ENCODE peak calls at places on chromosomes 3 and 15, in six cellular contexts. I, G, A, P, C and M are unnamed samples.

GRCh38 chr3:109442531-109442930 is 105.2 kb upstream of the DPPA4 start:
- DNase-seq in A (no peak), G (no peak), C (no peak), P (no peak), I (no peak), M (no peak)

GRCh38 chr15:67839358-67839928 is 402 bp downstream of the RNU6-1 start:
- DNase-seq in A (no peak), G (no peak), P (peak; percentile 73), C (no peak), I (peak; percentile 40), M (no peak)

GRCh38 chr15:63135804-63136203 is 14.1 kb downstream of the LACTB start:
- DNase-seq in A (no peak), G (no peak), I (peak; percentile 89), P (peak; percentile 86), C (no peak), M (no peak)

GRCh38 chr3:108437439-108437838 is 73.0 kb downstream of the MYH15 start:
- DNase-seq in I (no peak), G (no peak), P (no peak), C (peak; percentile 67), A (no peak), M (no peak)

GRCh38 chr3:8625991-8626390 is 18.6 kb downstream of the SSUH2 start:
- DNase-seq in P (peak; percentile 44), C (no peak), I (peak; percentile 45), A (no peak), G (no peak), M (no peak)

GRCh38 chr3:86867990-86868389 is 123.0 kb downstream of the VGLL3 start:
- DNase-seq in G (no peak), A (no peak), C (no peak), I (peak; percentile 86), P (peak; percentile 15), M (no peak)

GRCh38 chr3:183278479-183279088 is 25.5 kb downstream of the B3GNT5 start:
- DNase-seq in C (no peak), P (peak; percentile 87), I (no peak), A (no peak), G (no peak), M (no peak)

GRCh38 chr3:191783039-191783438 is 322.1 kb downstream of the PYDC2 start:
- DNase-seq in I (no peak), P (no peak), C (no peak), G (no peak), A (no peak), M (no peak)

GRCh38 chr3:4986611-4987373 is 7.6 kb downstream of the BHLHE40 start:
- DNase-seq in A (peak; percentile 99), I (peak; percentile 97), C (peak; percentile 97), P (peak; percentile 98), G (peak; percentile 98), M (peak; percentile 90)

GRCh38 chr3:136586580-136586979 is 165.6 kb downstream of the STAG1 start:
- DNase-seq in P (no peak), G (no peak), A (no peak), I (no peak), C (no peak), M (no peak)

GRCh38 chr3:130345487-130346079 is at the start of gene COL6A5:
- DNase-seq in C (no peak), I (no peak), G (peak; percentile 4), P (no peak), A (no peak), M (peak; percentile 42)

GRCh38 chr3:72347819-72348319 is 500.4 kb downstream of the SHQ1 start:
- DNase-seq in I (peak; percentile 91), G (peak; percentile 74), P (peak; percentile 36), A (peak; percentile 82), C (peak; percentile 72), M (peak; percentile 47)

GRCh38 chr15:36347272-36347864 is 232.1 kb upstream of the CDIN1 start:
- DNase-seq in G (no peak), C (no peak), I (no peak), A (no peak), P (no peak), M (no peak)

GRCh38 chr3:56977561-56977889 is 82.9 kb upstream of the SPATA12 start:
- DNase-seq in C (no peak), G (no peak), I (no peak), A (no peak), P (no peak), M (no peak)

GRCh38 chr3:45599424-45599886 is 4.9 kb downstream of the LIMD1 start:
- DNase-seq in P (no peak), C (peak; percentile 51), I (no peak), G (peak; percentile 41), A (peak; percentile 72), M (no peak)

GRCh38 chr3:188578579-188579363 is 424.8 kb downstream of the LPP start:
- DNase-seq in C (peak; percentile 25), P (peak; percentile 80), G (peak; percentile 86), A (peak; percentile 77), I (peak; percentile 93), M (no peak)

GRCh38 chr15:52518487-52518886 is 10.2 kb downstream of the MYO5A start:
- DNase-seq in C (no peak), A (no peak), G (no peak), P (no peak), I (no peak), M (no peak)

GRCh38 chr3:127164615-127165014 is 28.3 kb upstream of the PRR23E start:
- DNase-seq in C (no peak), G (no peak), I (no peak), A (no peak), P (no peak), M (no peak)

GRCh38 chr3:106025151-106025722 is 156.4 kb upstream of the CBLB start:
- DNase-seq in C (peak; percentile 11), I (peak; percentile 44), G (peak; percentile 9), A (no peak), P (peak; percentile 47), M (no peak)

GRCh38 chr15:73959012-73959581 is 32.8 kb downstream of the LOXL1 start:
- DNase-seq in C (no peak), A (no peak), I (peak; percentile 34), G (no peak), P (peak; percentile 66), M (no peak)

GRCh38 chr15:29570931-29571727 is 251.1 kb downstream of the TJP1 start:
- DNase-seq in I (no peak), G (no peak), A (no peak), P (peak; percentile 35), C (peak; percentile 50), M (peak; percentile 75)

GRCh38 chr3:185655426-185656320 is 69.6 kb downstream of the SENP2 start:
- DNase-seq in P (no peak), C (no peak), I (no peak), A (no peak), G (no peak), M (no peak)

GRCh38 chr15:29364429-29365078 is 94.9 kb upstream of the NSMCE3 start:
- DNase-seq in I (peak; percentile 64), A (no peak), G (no peak), C (no peak), P (peak; percentile 58), M (no peak)

GRCh38 chr3:32948625-32949445 is 2.6 kb upstream of the CCR4 start:
- DNase-seq in A (no peak), I (no peak), C (no peak), P (no peak), G (no peak), M (no peak)

GRCh38 chr3:122754867-122755835 is 38.5 kb downstream of the HSPBAP1 start:
- DNase-seq in C (no peak), A (no peak), I (peak; percentile 39), P (peak; percentile 63), G (no peak), M (peak; percentile 5)

GRCh38 chr3:105343991-105344390 is 22.7 kb upstream of the ALCAM start:
- DNase-seq in G (no peak), I (no peak), C (no peak), A (no peak), P (no peak), M (no peak)

GRCh38 chr3:164144824-164145223 is 933.5 kb downstream of the SI start:
- DNase-seq in P (no peak), I (no peak), A (no peak), G (no peak), C (no peak), M (no peak)

GRCh38 chr15:51310064-51310463 is 28.3 kb downstream of the CYP19A1 start:
- DNase-seq in P (peak; percentile 76), I (peak; percentile 66), A (no peak), G (no peak), C (no peak), M (no peak)

GRCh38 chr3:181710581-181711255 is 1.0 kb upstream of the SOX2 start:
- DNase-seq in G (no peak), P (peak; percentile 29), I (no peak), A (no peak), C (no peak), M (peak; percentile 58)

GRCh38 chr15:48178612-48178931 is 477 bp upstream of the MYEF2 start:
- DNase-seq in C (no peak), A (no peak), I (no peak), P (no peak), G (no peak), M (no peak)

GRCh38 chr15:80567721-80568157 is 127.4 kb upstream of the ABHD17C start:
- DNase-seq in G (peak; percentile 64), C (peak; percentile 54), I (peak; percentile 93), A (no peak), P (peak; percentile 90), M (peak; percentile 53)
- TF ChIP-seq CTCF in G (peak; percentile 41), C (peak; percentile 63), I (peak; percentile 94), A (peak; percentile 57), P (peak; percentile 86), M (peak; percentile 69)

GRCh38 chr15:83565553-83566159 is 88.3 kb upstream of the ADAMTSL3 start:
- DNase-seq in A (no peak), P (peak; percentile 62), C (no peak), I (peak; percentile 17), G (no peak), M (peak; percentile 23)
- TF ChIP-seq CTCF in A (peak; percentile 37), P (peak; percentile 66), C (peak; percentile 47), I (peak; percentile 72), G (peak; percentile 43), M (peak; percentile 72)

GRCh38 chr3:169772951-169773816 is at the start of gene MYNN:
- DNase-seq in G (peak; percentile 94), A (peak; percentile 96), P (peak; percentile 95), C (peak; percentile 95), I (peak; percentile 86), M (peak; percentile 92)
- TF ChIP-seq CTCF in G (no peak), A (no peak), P (no peak), C (peak; percentile 16), I (peak; percentile 23), M (no peak)

GRCh38 chr3:47250309-47251060 is 32.1 kb downstream of the KIF9 start:
- DNase-seq in I (peak; percentile 33), A (peak; percentile 66), P (peak; percentile 49), C (peak; percentile 15), G (peak; percentile 54), M (peak; percentile 11)
- TF ChIP-seq CTCF in I (peak; percentile 47), A (peak; percentile 60), P (peak; percentile 43), C (peak; percentile 17), G (peak; percentile 38), M (peak; percentile 38)